ENCODE peak calls at places on chromosomes 5 and 9, in four cellular contexts. M, P, K and X are unnamed samples. For H3K79me2 and H3K27me3, the result is how much of the 10 kb centered on the place peaks cover.

GRCh38 chr5:6905423-6905822 is 192.2 kb downstream of the TENT4A start:
- DNase-seq in M (no peak), P (no peak), K (no peak), X (no peak)

GRCh38 chr5:37121027-37121426 is 128.1 kb downstream of the CPLANE1 start:
- DNase-seq in M (no peak), P (no peak), K (no peak), X (no peak)

GRCh38 chr9:137972988-137973470 is 95.4 kb downstream of the CACNA1B start:
- DNase-seq in M (no peak), P (no peak), K (peak), X (peak)

GRCh38 chr5:333945-334344 is 12.4 kb downstream of the AHRR start:
- DNase-seq in M (no peak), P (no peak), K (no peak), X (no peak)

GRCh38 chr9:123411191-123411590 is 55.2 kb downstream of the CRB2 start:
- DNase-seq in M (no peak), P (no peak), K (no peak), X (no peak)

GRCh38 chr5:94463739-94464138 is 154.7 kb downstream of the KIAA0825 start:
- DNase-seq in M (peak), P (peak), K (no peak), X (no peak)

GRCh38 chr9:93139365-93140182 is 5.5 kb upstream of the NINJ1 start:
- DNase-seq in M (no peak), P (no peak), K (no peak), X (no peak)

GRCh38 chr9:93642961-93643360 is 66.6 kb downstream of the PHF2 start:
- DNase-seq in M (peak), P (peak), K (no peak), X (no peak)

GRCh38 chr5:167072225-167072624 is 1219.2 kb upstream of the WWC1 start:
- DNase-seq in M (peak), P (peak), K (no peak), X (no peak)

GRCh38 chr9:125674981-125675973 is 31.7 kb downstream of the MAPKAP1 start:
- DNase-seq in M (peak), P (peak), K (peak), X (peak)

GRCh38 chr5:180637962-180638680 is 11.3 kb downstream of the FLT4 start:
- DNase-seq in M (no peak), P (no peak), K (no peak), X (no peak)

GRCh38 chr9:27377811-27378345 is 80.9 kb upstream of the EQTN start:
- DNase-seq in M (no peak), P (no peak), K (no peak), X (no peak)

GRCh38 chr5:158951951-158952545 is 147.7 kb downstream of the EBF1 start:
- DNase-seq in M (no peak), P (no peak), K (no peak), X (no peak)

GRCh38 chr5:159660401-159660800 is 255.9 kb upstream of the ADRA1B start:
- DNase-seq in M (no peak), P (no peak), K (peak), X (peak)

GRCh38 chr5:66247176-66247960 is 103.3 kb downstream of the SREK1 start:
- DNase-seq in M (peak), P (peak), K (peak), X (peak)

GRCh38 chr5:45697211-45697610 is 1.0 kb upstream of the HCN1 start:
- DNase-seq in M (no peak), P (no peak), K (no peak), X (no peak)

GRCh38 chr9:130402243-130402642 is 42.5 kb upstream of the ASS1 start:
- DNase-seq in M (no peak), P (no peak), K (no peak), X (no peak)

GRCh38 chr5:110903966-110904365 is 165.2 kb downstream of the SLC25A46 start:
- DNase-seq in M (peak), P (no peak), K (no peak), X (no peak)

GRCh38 chr5:80146036-80146435 is 109.8 kb downstream of the SERINC5 start:
- DNase-seq in M (no peak), P (no peak), K (no peak), X (no peak)

GRCh38 chr5:108233617-108234016 is 148.3 kb downstream of the FBXL17 start:
- DNase-seq in M (no peak), P (no peak), K (peak), X (no peak)

GRCh38 chr9:78666818-78667429 is 370.0 kb downstream of the PSAT1 start:
- DNase-seq in M (peak), P (no peak), K (no peak), X (no peak)

GRCh38 chr5:169886033-169886432 is 94.3 kb downstream of the INSYN2B start:
- DNase-seq in M (no peak), P (no peak), K (no peak), X (no peak)

GRCh38 chr9:73565833-73566465 is 414.3 kb downstream of the ANXA1 start:
- DNase-seq in M (peak), P (no peak), K (peak), X (no peak)

GRCh38 chr9:96078866-96079505 is 203.5 kb downstream of the ERCC6L2 start:
- DNase-seq in M (no peak), P (peak), K (peak), X (no peak)

GRCh38 chr5:176713409-176713808 is 66.1 kb downstream of the TSPAN17 start:
- DNase-seq in M (no peak), P (no peak), K (no peak), X (no peak)

GRCh38 chr5:12460493-12461261 is 556.4 kb upstream of the CTNND2 start:
- DNase-seq in M (peak), P (no peak), K (no peak), X (no peak)

GRCh38 chr9:134268308-134268724 is 57.9 kb upstream of the RXRA start:
- DNase-seq in M (no peak), P (no peak), K (no peak), X (peak)

GRCh38 chr9:129328357-129329103 is 150.5 kb upstream of the IER5L start:
- DNase-seq in M (no peak), P (no peak), K (no peak), X (no peak)

GRCh38 chr9:11086561-11086960 is 473.8 kb upstream of the PTPRD start:
- DNase-seq in M (peak), P (peak), K (no peak), X (no peak)

GRCh38 chr5:57550132-57550531 is 67.5 kb upstream of the ACTBL2 start:
- DNase-seq in M (no peak), P (no peak), K (no peak), X (no peak)

GRCh38 chr5:10353241-10354047 is at the start of gene MARCHF6:
- DNase-seq in M (peak), P (peak), K (peak), X (peak)

GRCh38 chr5:23528677-23529076 is 21.3 kb downstream of the PRDM9 start:
- DNase-seq in M (no peak), P (no peak), K (no peak), X (no peak)

DNA sequence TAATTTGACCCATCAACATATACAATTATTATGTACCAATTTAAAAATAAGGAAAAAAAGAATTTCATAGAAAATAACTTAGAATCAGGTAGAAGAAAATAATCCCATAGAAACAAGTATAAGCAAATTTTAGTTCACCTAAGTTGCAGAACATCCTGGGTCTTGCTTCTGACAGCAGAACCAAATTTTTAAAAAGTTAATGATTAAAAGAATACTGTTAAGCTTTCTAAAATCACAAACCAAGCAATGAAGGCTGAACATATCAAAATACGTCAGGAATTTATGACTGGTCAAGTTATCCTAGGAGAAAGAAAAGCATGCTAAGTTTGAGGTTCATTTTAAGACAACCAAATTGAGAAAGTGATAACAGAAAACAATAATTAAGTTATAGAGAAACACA is 650.9 kb downstream of the PTPRD start:
- DNase-seq in M (no peak), P (no peak), K (no peak), X (no peak)
- TF ChIP-seq CTCF in M (no peak), P (no peak), K (no peak), X (no peak)

DNA sequence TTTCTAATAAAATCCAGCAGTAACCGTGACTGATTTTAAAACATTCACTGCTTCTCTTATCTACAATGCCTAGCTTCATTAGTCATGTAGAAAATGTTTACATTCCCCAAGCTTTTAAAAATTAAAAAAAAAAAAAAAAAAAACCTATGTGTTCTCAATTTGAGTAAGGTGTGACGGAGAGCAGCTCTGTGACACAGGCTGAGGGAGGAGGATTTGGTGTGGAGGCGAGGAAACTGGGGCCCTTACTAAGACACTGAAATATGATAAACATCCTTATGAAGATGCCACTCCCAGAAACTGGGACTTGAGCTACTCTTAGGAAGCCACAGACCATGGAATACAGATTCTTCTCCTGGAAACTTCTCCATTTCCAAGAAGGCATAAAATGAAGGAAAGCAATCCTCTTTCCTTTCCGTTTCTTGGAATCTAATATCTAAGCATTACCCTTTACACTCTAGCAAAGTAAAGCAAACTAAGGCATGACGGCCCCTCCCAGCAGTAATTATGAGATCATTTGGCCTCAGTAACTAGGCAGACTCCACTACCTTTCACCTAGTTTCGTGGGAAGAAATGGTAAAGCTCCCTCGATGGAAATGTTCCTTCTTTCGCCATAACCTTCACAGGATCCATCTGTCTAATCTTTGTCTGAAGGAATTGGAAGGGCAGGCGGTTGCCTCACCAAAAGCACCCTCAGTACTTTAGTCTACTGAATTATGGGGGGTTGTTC is 23.5 kb downstream of the GRAMD2B start:
- DNase-seq in M (peak), P (peak), K (peak), X (peak)
- H3K79me2 ChIP-seq in M (under half), P (under half), K (under half), X (under half)

DNA sequence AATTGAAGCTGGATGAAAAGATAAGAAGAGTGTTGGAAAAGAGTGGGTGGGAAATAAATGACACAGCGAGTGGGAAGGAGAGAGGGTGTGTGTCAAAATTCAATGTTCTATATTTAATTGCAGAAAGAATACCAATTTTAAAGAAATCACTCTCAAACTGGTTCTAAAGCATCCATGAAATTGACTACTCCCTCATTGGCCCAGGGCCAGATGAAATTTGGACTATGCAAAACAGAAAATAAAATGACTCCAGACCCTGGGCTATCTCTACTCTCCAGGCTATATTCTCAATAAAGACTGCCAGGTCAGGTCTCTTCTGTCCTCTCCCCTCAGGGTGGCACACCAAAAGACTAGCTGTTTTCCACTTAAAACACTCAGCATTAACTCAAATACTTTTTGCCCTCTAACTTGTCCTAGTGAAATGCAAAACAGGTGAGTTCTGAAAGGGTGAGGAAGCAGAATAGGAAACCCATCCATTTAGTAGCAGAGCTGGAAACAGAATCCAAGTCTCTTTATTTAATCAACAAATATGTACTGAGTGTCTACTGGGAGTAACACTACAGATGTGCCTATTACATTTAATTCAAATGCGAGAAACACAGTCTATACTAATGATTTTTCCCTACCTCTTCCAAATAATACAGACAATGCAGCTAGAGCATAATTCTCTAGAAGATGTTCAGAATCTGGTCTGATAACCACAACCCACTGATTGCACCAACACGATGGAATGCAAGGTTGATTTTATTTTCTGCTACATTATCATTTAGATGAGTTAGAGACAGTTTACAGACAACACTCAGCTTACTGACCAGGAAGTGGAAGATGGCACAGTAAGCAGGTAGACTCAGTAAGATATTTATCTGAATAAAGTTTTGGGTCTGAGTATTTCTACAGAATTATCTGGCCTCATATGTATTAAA is 42.1 kb downstream of the EFCAB9 start:
- DNase-seq in M (no peak), P (no peak), K (peak), X (no peak)
- H3K27me3 ChIP-seq in M (under half), P (under half), K (under half), X (under half)

GRCh38 chr5:95861858-95862561 is 39.5 kb upstream of the GLRX start:
- DNase-seq in M (peak), P (peak), K (peak), X (no peak)
- TF ChIP-seq CTCF in M (peak), P (no peak), K (no peak), X (no peak)

GRCh38 chr5:103275851-103276250 is 17.3 kb downstream of the MACIR start:
- DNase-seq in M (no peak), P (no peak), K (no peak), X (no peak)
- H3K79me2 ChIP-seq in M (half or more), P (under half), K (half or more), X (under half)

GRCh38 chr9:1047605-1048235 is 2.4 kb upstream of the DMRT2 start:
- DNase-seq in M (no peak), P (peak), K (no peak), X (no peak)
- H3K27me3 ChIP-seq in M (half or more), P (under half), K (under half), X (under half)

GRCh38 chr9:35814106-35814840 is 569 bp downstream of the HINT2 start:
- DNase-seq in M (peak), P (peak), K (peak), X (peak)
- TF ChIP-seq CTCF in M (peak), P (no peak), K (peak), X (peak)

GRCh38 chr5:131282235-131282634 is 18.4 kb downstream of the CDC42SE2 start:
- DNase-seq in M (no peak), P (no peak), K (no peak), X (peak)

GRCh38 chr5:131281133-131281867 is 17.4 kb downstream of the CDC42SE2 start:
- DNase-seq in M (no peak), P (no peak), K (peak), X (peak)

GRCh38 chr5:131281868-131282234 is 18.0 kb downstream of the CDC42SE2 start:
- DNase-seq in M (no peak), P (no peak), K (no peak), X (no peak)

GRCh38 chr5:131279209-131279608 is 15.4 kb downstream of the CDC42SE2 start:
- DNase-seq in M (no peak), P (no peak), K (no peak), X (no peak)

DNA sequence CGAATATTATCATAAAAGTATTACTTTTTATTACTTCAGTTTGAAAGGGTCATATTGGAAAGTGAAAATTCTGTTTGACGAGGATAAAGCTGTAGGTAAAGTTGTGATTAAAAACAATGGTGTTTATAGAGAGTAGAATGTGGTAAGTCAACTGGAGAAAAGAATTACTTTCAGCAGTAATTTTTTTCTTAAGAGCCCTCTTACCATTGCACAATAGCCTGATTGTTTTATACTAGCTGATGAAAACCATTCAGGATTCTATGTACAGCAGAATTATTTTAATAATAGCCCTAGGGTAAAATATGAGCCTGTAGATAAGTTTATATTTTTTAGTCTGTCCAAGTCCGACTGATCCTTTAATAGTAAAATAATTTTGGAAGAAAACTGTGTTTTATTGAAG is 16.6 kb downstream of the CDC42SE2 start:
- DNase-seq in M (no peak), P (peak), K (no peak), X (no peak)
- H3K79me2 ChIP-seq in M (half or more), P (under half), K (half or more), X (half or more)

DNA sequence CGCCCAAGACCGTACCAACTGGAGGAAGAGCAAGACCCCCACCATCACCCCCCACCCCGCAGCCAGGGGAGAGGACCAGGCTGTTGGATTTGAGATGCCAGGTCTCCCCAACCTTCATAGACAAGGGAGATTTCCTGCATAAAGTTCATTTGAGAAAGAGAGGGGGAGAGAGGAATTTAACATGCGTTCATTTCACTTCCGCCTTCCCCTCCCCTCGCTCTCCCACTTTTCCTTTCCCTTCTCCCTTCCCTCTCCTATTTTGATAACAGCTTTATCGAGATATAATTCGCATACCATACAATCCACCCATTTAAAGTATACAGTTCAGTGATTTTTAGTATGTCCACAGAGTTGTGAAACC is 4.2 kb upstream of the NKX2-5 start:
- DNase-seq in M (no peak), P (no peak), K (no peak), X (no peak)
- H3K27me3 ChIP-seq in M (half or more), P (half or more), K (half or more), X (under half)